ENCODE peak calls at places on chromosomes 13 and 19, in eight cellular contexts. F is tibial artery; H is upper lobe of right lung; Y is CD4-positive, alpha-beta memory T cell; R is left lung; B is heart left ventricle; A is astrocyte; U is suprapubic skin. M is an unnamed sample.

GRCh38 chr13:20901668-20902437 is 693 bp downstream of the XPO4 start:
- DNase-seq in A (peak; percentile 2), Y (no peak), U (no peak), H (peak; percentile 73), R (peak; percentile 83), B (peak; percentile 48), F (no peak), M (no peak)

GRCh38 chr13:24065172-24065571 is 95.3 kb upstream of the SPATA13 start:
- DNase-seq in B (no peak), A (no peak), H (no peak), U (no peak), F (no peak), R (no peak), Y (no peak), M (no peak)

GRCh38 chr19:35713904-35714440 is 3.8 kb upstream of the KMT2B start:
- DNase-seq in B (no peak), F (no peak), U (no peak), A (no peak), H (no peak), Y (no peak), R (no peak), M (no peak)

GRCh38 chr13:25847145-25847544 is 204.7 kb downstream of the SHISA2 start:
- DNase-seq in F (no peak), Y (peak; percentile 66), H (no peak), B (no peak), A (no peak), U (no peak), R (no peak), M (no peak)

GRCh38 chr13:106997696-106998095 is 429.8 kb upstream of the ARGLU1 start:
- DNase-seq in F (no peak), A (no peak), B (no peak), Y (no peak), H (no peak), U (no peak), R (no peak), M (no peak)

GRCh38 chr13:110419391-110419791 is 112.3 kb downstream of the COL4A2 start:
- DNase-seq in F (no peak), R (no peak), U (no peak), H (no peak), A (peak; percentile 95), Y (no peak), B (no peak), M (no peak)

GRCh38 chr13:43153436-43154082 is 130.2 kb downstream of the DNAJC15 start:
- DNase-seq in A (peak; percentile 94), F (no peak), U (no peak), B (no peak), Y (no peak), H (no peak), R (no peak), M (no peak)

GRCh38 chr13:51818771-51819511 is 15.0 kb upstream of the DHRS12 start:
- DNase-seq in R (no peak), Y (no peak), B (no peak), A (peak; percentile 24), U (no peak), F (peak; percentile 37), H (no peak), M (no peak)

GRCh38 chr13:49759503-49759902 is 33.0 kb downstream of the KPNA3 start:
- DNase-seq in U (no peak), B (no peak), R (no peak), A (no peak), Y (peak; percentile 7), H (no peak), F (no peak), M (no peak)

GRCh38 chr13:44362394-44363040 is 11.1 kb upstream of the SERP2 start:
- DNase-seq in R (no peak), U (no peak), A (peak; percentile 30), H (no peak), B (no peak), F (no peak), Y (no peak), M (no peak)

GRCh38 chr13:68905186-68905585 is 1202.4 kb upstream of the ATXN8OS start:
- DNase-seq in Y (no peak), A (no peak), H (no peak), R (no peak), F (no peak), U (no peak), B (no peak), M (no peak)

GRCh38 chr19:21749090-21749489 is 18.3 kb downstream of the ZNF100 start:
- DNase-seq in A (peak; percentile 60), Y (no peak), F (no peak), B (no peak), U (no peak), R (no peak), H (no peak), M (no peak)

GRCh38 chr13:50594276-50594970 is 249.1 kb downstream of the DLEU7 start:
- DNase-seq in B (no peak), R (no peak), H (no peak), U (no peak), Y (no peak), A (no peak), F (no peak), M (peak; percentile 13)

GRCh38 chr19:35911790-35912189 is 3.7 kb upstream of the TYROBP start:
- DNase-seq in F (no peak), Y (no peak), U (no peak), H (peak; percentile 72), R (peak; percentile 82), B (no peak), A (peak; percentile 12), M (no peak)

GRCh38 chr19:35345671-35346111 is 2.0 kb upstream of the FFAR1 start:
- DNase-seq in B (no peak), H (peak; percentile 35), A (no peak), Y (no peak), F (no peak), U (peak; percentile 68), R (no peak), M (no peak)

GRCh38 chr19:19278315-19278714 is 5.2 kb upstream of the TM6SF2 start:
- DNase-seq in A (no peak), H (no peak), U (no peak), B (no peak), F (no peak), R (no peak), Y (no peak), M (no peak)

GRCh38 chr19:17641181-17641580 is 47.0 kb downstream of the UNC13A start:
- DNase-seq in A (no peak), B (no peak), F (no peak), U (no peak), Y (no peak), H (no peak), R (peak; percentile 23), M (no peak)

GRCh38 chr13:19606152-19606551 is 27.3 kb upstream of the MPHOSPH8 start:
- DNase-seq in H (no peak), R (no peak), B (no peak), Y (no peak), A (no peak), F (no peak), U (no peak), M (no peak)

GRCh38 chr13:19074519-19074918 is 107.1 kb downstream of the TUBA3C start:
- DNase-seq in A (no peak), U (no peak), R (no peak), H (no peak), F (no peak), B (no peak), Y (no peak), M (no peak)

GRCh38 chr19:58416631-58417030 is 8.2 kb downstream of the ZNF584 start:
- DNase-seq in U (no peak), Y (no peak), F (no peak), H (no peak), A (no peak), B (no peak), R (no peak), M (no peak)

GRCh38 chr13:46182491-46182877 is 507 bp upstream of the LCP1 start:
- DNase-seq in A (no peak), B (no peak), Y (no peak), R (no peak), H (no peak), U (no peak), F (no peak), M (no peak)
- H3K4me1 ChIP-seq in A (no peaks in the 10 kb centered on the region), B (no peaks in the 10 kb centered on the region), Y (peaks cover 54% of the 10 kb centered on the region), R (no peaks in the 10 kb centered on the region), H (peaks cover 15% of the 10 kb centered on the region), U (no peaks in the 10 kb centered on the region), F (no peaks in the 10 kb centered on the region), M (peaks cover 37% of the 10 kb centered on the region)

DNA sequence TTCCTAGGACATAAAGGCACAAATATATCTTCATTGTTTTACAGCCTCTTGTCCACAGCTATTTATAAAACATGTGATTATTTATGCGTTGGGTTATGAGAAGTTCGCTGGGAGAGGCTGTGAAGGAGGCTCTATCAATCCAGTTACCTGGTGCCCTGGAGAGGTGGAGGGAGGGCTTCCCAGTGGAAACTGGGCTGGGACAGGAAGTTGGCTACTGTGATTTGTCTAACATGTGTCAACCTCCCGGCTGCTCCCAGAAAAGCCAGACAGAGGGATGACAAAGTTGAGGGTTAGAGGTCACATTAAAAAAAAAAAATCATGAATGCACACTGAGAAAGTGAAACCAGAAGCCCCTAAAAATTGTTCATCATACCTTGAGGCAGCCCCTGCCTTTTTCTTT is 346.5 kb downstream of the ZNF536 start:
- DNase-seq in A (no peak), B (peak; percentile 44), R (no peak), U (no peak), Y (no peak), F (no peak), H (no peak), M (no peak)
- H3K4me3 ChIP-seq in A (peak overlapping the region; percentile 65), B (peak overlapping the region; percentile 68), R (peak overlapping the region; percentile 59), U (peak overlapping the region; percentile 76), Y (no peak overlapping the region), F (peak overlapping the region; percentile 48), H (peak overlapping the region; percentile 65), M (no peak overlapping the region)

DNA sequence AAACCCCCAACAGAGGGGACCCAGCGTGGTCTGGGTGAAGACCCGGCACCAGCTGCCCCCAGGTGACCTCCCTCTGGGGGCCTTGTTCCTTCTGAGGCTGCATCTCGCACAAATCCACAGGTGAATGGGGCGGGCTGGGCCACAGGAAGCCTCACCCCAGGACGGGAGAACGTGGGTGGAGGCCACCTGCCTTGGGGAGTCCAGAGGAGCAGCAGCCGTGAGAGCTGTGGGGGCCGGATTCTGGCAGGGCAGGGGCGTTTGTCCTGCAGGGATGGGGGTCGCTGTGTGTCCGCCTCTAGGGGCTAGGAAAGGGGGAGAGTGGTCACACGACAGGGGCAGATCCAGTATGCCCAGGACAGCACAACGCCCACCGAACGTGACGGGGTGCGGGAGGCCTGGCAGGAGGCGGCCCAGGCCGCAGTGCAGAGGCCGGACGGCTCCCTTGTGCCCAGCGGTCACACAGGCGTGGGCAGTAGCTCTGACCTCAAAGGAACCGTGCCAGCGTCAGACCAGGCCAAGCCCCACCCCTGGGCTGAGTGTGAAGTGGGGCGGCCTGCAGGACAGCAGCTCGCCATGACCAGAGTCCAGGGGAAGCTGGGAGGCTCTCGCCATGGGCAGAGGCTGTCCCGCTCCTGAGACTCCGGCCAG is 6.6 kb downstream of the POLR2E start:
- DNase-seq in Y (no peak), F (no peak), R (no peak), U (no peak), A (no peak), H (no peak), B (no peak), M (no peak)
- H3K4me1 ChIP-seq in Y (peaks cover 63% of the 10 kb centered on the region), F (peaks cover 11% of the 10 kb centered on the region), R (no peaks in the 10 kb centered on the region), U (peaks cover 41% of the 10 kb centered on the region), A (peaks cover under 1% of the 10 kb centered on the region), H (peaks cover 8% of the 10 kb centered on the region), B (peaks cover 1% of the 10 kb centered on the region), M (peaks cover 31% of the 10 kb centered on the region)

DNA sequence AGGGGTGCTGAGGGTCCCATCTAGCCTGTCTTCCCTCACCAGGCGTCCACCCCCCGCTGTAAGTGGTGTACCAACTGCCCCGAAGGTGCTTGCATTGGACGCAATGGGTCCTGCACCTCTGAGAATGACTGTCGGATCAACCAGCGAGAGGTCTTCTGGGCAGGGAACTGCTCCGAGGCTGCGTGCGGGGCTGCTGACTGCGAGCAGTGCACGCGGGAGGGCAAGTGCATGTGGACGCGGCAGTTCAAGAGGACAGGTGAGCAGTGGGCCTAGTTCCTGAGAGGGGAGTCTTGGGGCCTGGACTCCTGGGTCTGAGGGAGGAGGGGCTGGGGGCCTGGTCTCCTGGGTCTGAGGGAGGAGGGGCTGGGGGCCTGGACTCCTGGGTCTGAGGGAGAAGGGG is 27.8 kb downstream of the CNFN start:
- DNase-seq in B (no peak), R (no peak), H (no peak), A (no peak), Y (no peak), U (no peak), F (no peak), M (no peak)
- H3K4me3 ChIP-seq in B (no peak overlapping the region), R (no peak overlapping the region), H (no peak overlapping the region), A (no peak overlapping the region), Y (no peak overlapping the region), U (no peak overlapping the region), F (no peak overlapping the region), M (no peak overlapping the region)

M was measured in naive thymus-derived CD4-positive, alpha-beta T cell.